ENCODE peak calls at places on chromosomes 12 and 14, in nine cellular contexts. D is RWPE1; E is stimulated activated CD8-positive, alpha-beta memory T cell treated with anti-CD3 and anti-CD28 coated beads, Interleukin-2, amount 100 ng/mL, for 1 hour; F is mucosa of gallbladder; U is dorsolateral prefrontal cortex; X is A549; P is tibial nerve; O is upper lobe of right lung; K is NCI-H146. T is an unnamed sample.

GRCh38 chr14:34023824-34024767 is 73.2 kb upstream of the EGLN3 start:
- DNase-seq in F (no peak), K (no peak), D (no peak), E (no peak), X (no peak), U (no peak), O (no peak), P (no peak), T (no peak)

GRCh38 chr12:1065629-1066028 is 74.6 kb downstream of the ERC1 start:
- DNase-seq in E (no peak), D (no peak), F (no peak), U (no peak), P (no peak), O (no peak), X (no peak), K (no peak), T (no peak)

GRCh38 chr12:15584366-15585041 is 204.7 kb downstream of the EPS8 start:
- DNase-seq in O (no peak), K (peak; percentile 33), U (no peak), E (no peak), P (no peak), X (peak; percentile 79), F (peak; percentile 36), D (no peak), T (peak; percentile 19)

GRCh38 chr12:110917467-110917866 is 2.9 kb downstream of the MYL2 start:
- DNase-seq in D (peak; percentile 88), P (no peak), X (peak; percentile 70), O (no peak), U (no peak), K (no peak), E (no peak), F (no peak), T (peak; percentile 75)

GRCh38 chr12:109828754-109829511 is 4.3 kb downstream of the TRPV4 start:
- DNase-seq in P (no peak), X (no peak), E (no peak), O (no peak), F (no peak), D (no peak), U (no peak), K (no peak), T (no peak)

GRCh38 chr14:23483216-23483854 is 13.8 kb downstream of the NGDN start:
- DNase-seq in K (peak; percentile 83), O (no peak), P (no peak), F (no peak), U (peak; percentile 82), D (no peak), X (peak; percentile 40), E (no peak), T (peak; percentile 43)

GRCh38 chr14:22848391-22849164 is 12.2 kb downstream of the MMP14 start:
- DNase-seq in P (peak; percentile 55), U (no peak), F (peak; percentile 65), E (no peak), O (peak; percentile 69), D (peak; percentile 33), K (no peak), X (no peak), T (peak; percentile 20)

GRCh38 chr14:64715628-64716412 is 11.6 kb downstream of the PLEKHG3 start:
- DNase-seq in E (no peak), O (no peak), P (no peak), F (no peak), X (no peak), D (no peak), K (peak; percentile 57), U (peak; percentile 69), T (peak; percentile 57)

GRCh38 chr12:12331244-12331771 is 18.7 kb downstream of the MANSC1 start:
- DNase-seq in D (no peak), E (no peak), F (no peak), X (no peak), U (no peak), O (no peak), K (no peak), P (no peak), T (no peak)

GRCh38 chr12:18589316-18589715 is 148.5 kb downstream of the PLCZ1 start:
- DNase-seq in E (no peak), O (no peak), F (no peak), P (no peak), X (no peak), D (no peak), K (no peak), U (no peak), T (no peak)

GRCh38 chr12:2613674-2614073 is 181.1 kb upstream of the FKBP4 start:
- DNase-seq in F (no peak), U (no peak), D (peak; percentile 66), X (peak; percentile 66), E (no peak), P (no peak), K (no peak), O (no peak), T (peak; percentile 80)

GRCh38 chr14:98198385-98198784 is 1073.6 kb downstream of the BCL11B start:
- DNase-seq in O (no peak), D (no peak), F (no peak), E (no peak), P (no peak), K (no peak), U (no peak), X (no peak), T (no peak)

GRCh38 chr12:50637870-50638481 is 125.9 kb upstream of the ATF1 start:
- DNase-seq in F (no peak), U (no peak), E (no peak), X (peak; percentile 54), P (no peak), O (no peak), K (peak; percentile 51), D (peak; percentile 50), T (peak; percentile 47)

GRCh38 chr12:49543914-49544815 is 5.3 kb downstream of the KCNH3 start:
- DNase-seq in D (no peak), U (peak; percentile 59), P (no peak), O (peak; percentile 60), F (no peak), X (no peak), E (no peak), K (no peak), T (no peak)

GRCh38 chr12:106845910-106846309 is 71.4 kb downstream of the RIC8B start:
- DNase-seq in P (no peak), F (no peak), U (no peak), D (no peak), E (no peak), X (no peak), O (no peak), K (peak; percentile 6), T (no peak)

GRCh38 chr14:64758711-64759554 is 54.7 kb downstream of the PLEKHG3 start:
- DNase-seq in U (no peak), D (peak; percentile 92), E (no peak), O (no peak), K (no peak), P (no peak), X (peak; percentile 82), F (peak; percentile 68), T (peak; percentile 70)

GRCh38 chr12:116164976-116165425 is 112.5 kb downstream of the MED13L start:
- DNase-seq in K (no peak), F (no peak), E (no peak), X (peak; percentile 31), D (peak; percentile 67), U (no peak), P (no peak), O (no peak), T (peak; percentile 59)

GRCh38 chr12:92278378-92278828 is 132.8 kb upstream of the BTG1 start:
- DNase-seq in U (no peak), O (no peak), P (no peak), D (no peak), K (no peak), F (no peak), X (no peak), E (no peak), T (no peak)

GRCh38 chr14:20578784-20579502 is 8.9 kb downstream of the RNASE11 start:
- DNase-seq in E (no peak), X (no peak), U (no peak), K (no peak), F (no peak), P (no peak), D (no peak), O (no peak), T (no peak)

GRCh38 chr14:104843442-104844305 is 21.4 kb upstream of the CEP170B start:
- DNase-seq in K (peak; percentile 51), D (no peak), U (peak; percentile 57), F (no peak), E (no peak), X (no peak), P (no peak), O (peak; percentile 67), T (no peak)

GRCh38 chr12:78402366-78403134 is 462.0 kb upstream of the SYT1 start:
- DNase-seq in O (no peak), E (no peak), U (no peak), P (no peak), F (no peak), D (no peak), K (peak; percentile 30), X (no peak), T (no peak)

GRCh38 chr14:29773990-29774389 is 153.7 kb downstream of the PRKD1 start:
- DNase-seq in K (peak; percentile 79), X (no peak), U (no peak), D (no peak), F (no peak), O (no peak), P (no peak), E (no peak), T (no peak)

GRCh38 chr14:104600141-104600643 is 4.4 kb downstream of the TMEM179 start:
- DNase-seq in F (no peak), D (no peak), E (no peak), U (peak; percentile 76), O (peak; percentile 47), X (peak; percentile 55), P (no peak), K (no peak), T (no peak)

T was measured in SJSA1.